ENCODE peak calls at places on chromosomes 3 and 15, in seven cellular contexts. V, R, J, Q, F, M and H are unnamed samples.

GRCh38 chr3:194327414-194328079 is 23.6 kb downstream of the CPN2 start:
- DNase-seq in R (no peak), M (no peak), V (no peak), Q (no peak), J (peak), F (no peak), H (peak)

GRCh38 chr3:133469140-133469731 is 69.4 kb downstream of the BFSP2 start:
- DNase-seq in Q (no peak), J (no peak), R (no peak), F (no peak), M (peak), V (no peak), H (no peak)

GRCh38 chr3:172082269-172082668 is 42.9 kb downstream of the FNDC3B start:
- DNase-seq in F (no peak), J (no peak), V (no peak), M (peak), R (peak), Q (no peak), H (no peak)

GRCh38 chr3:43153189-43154083 is 47.6 kb upstream of the POMGNT2 start:
- DNase-seq in M (no peak), J (no peak), V (no peak), R (no peak), F (no peak), Q (no peak), H (no peak)

GRCh38 chr3:133381346-133382109 is 18.3 kb upstream of the BFSP2 start:
- DNase-seq in M (peak), R (no peak), J (no peak), F (no peak), Q (no peak), V (no peak), H (no peak)

GRCh38 chr3:61593630-61594029 is 32.3 kb downstream of the PTPRG start:
- DNase-seq in Q (no peak), V (no peak), R (peak), J (no peak), F (no peak), M (no peak), H (no peak)

GRCh38 chr15:35696767-35697231 is 150.8 kb upstream of the DPH6 start:
- DNase-seq in V (no peak), R (no peak), M (peak), Q (no peak), F (peak), J (peak), H (no peak)

GRCh38 chr3:185915642-185916041 is 22.2 kb downstream of the TRA2B start:
- DNase-seq in F (no peak), Q (no peak), M (no peak), J (no peak), R (no peak), V (no peak), H (no peak)

GRCh38 chr3:150370982-150371381 is 37.1 kb upstream of the TSC22D2 start:
- DNase-seq in Q (no peak), V (no peak), F (no peak), J (no peak), M (no peak), R (no peak), H (no peak)

GRCh38 chr3:46607603-46608028 is 4.7 kb upstream of the FAM240A start:
- DNase-seq in J (peak), V (no peak), Q (peak), M (peak), R (no peak), F (no peak), H (peak)

GRCh38 chr3:169243122-169243521 is 420.4 kb downstream of the MECOM start:
- DNase-seq in F (no peak), M (no peak), J (no peak), V (no peak), R (no peak), Q (no peak), H (no peak)

GRCh38 chr3:104596551-104596950 is 770.2 kb upstream of the ALCAM start:
- DNase-seq in F (no peak), Q (no peak), V (peak), M (peak), R (peak), J (peak), H (peak)

GRCh38 chr15:70049115-70049514 is 48.6 kb downstream of the TLE3 start:
- DNase-seq in J (no peak), Q (no peak), V (no peak), R (no peak), M (no peak), F (no peak), H (no peak)

GRCh38 chr3:64174328-64174727 is 50.9 kb downstream of the PRICKLE2 start:
- DNase-seq in M (peak), R (no peak), Q (no peak), V (no peak), F (no peak), J (no peak), H (peak)

GRCh38 chr15:44157679-44158078 is 37.4 kb downstream of the FRMD5 start:
- DNase-seq in V (no peak), J (peak), R (no peak), M (peak), F (no peak), Q (no peak), H (no peak)

GRCh38 chr15:67003586-67003985 is 61.8 kb upstream of the SMAD3 start:
- DNase-seq in F (no peak), J (no peak), M (no peak), R (no peak), Q (peak), V (no peak), H (no peak)

GRCh38 chr3:52434080-52434479 is 10.8 kb downstream of the SEMA3G start:
- DNase-seq in R (no peak), M (no peak), V (no peak), Q (no peak), F (no peak), J (no peak), H (no peak)

GRCh38 chr3:123122525-123123315 is 55.9 kb downstream of the PDIA5 start:
- DNase-seq in V (no peak), J (no peak), M (peak), R (no peak), Q (no peak), F (no peak), H (no peak)

GRCh38 chr15:40063563-40064011 is 24.6 kb upstream of the SRP14 start:
- DNase-seq in J (no peak), Q (no peak), R (no peak), F (no peak), M (no peak), V (no peak), H (no peak)

GRCh38 chr3:149417174-149417573 is 39.7 kb upstream of the TM4SF1 start:
- DNase-seq in Q (no peak), M (no peak), R (no peak), J (no peak), F (no peak), V (peak), H (no peak)

GRCh38 chr3:15094187-15094875 is 4.6 kb downstream of the RBSN start:
- DNase-seq in V (no peak), R (no peak), M (no peak), F (no peak), J (no peak), Q (no peak), H (no peak)

GRCh38 chr15:65936317-65936716 is 67.0 kb downstream of the RAB11A start:
- DNase-seq in F (no peak), J (no peak), M (no peak), R (no peak), V (no peak), Q (no peak), H (no peak)

GRCh38 chr3:52770581-52771333 is at the start of gene NEK4:
- DNase-seq in J (peak), M (peak), V (peak), F (peak), R (peak), Q (peak), H (peak)

GRCh38 chr3:150149651-150150051 is 179.0 kb upstream of the PFN2 start:
- DNase-seq in Q (no peak), J (no peak), V (no peak), M (no peak), F (no peak), R (no peak), H (peak)

GRCh38 chr3:39848365-39848764 is 39.0 kb downstream of the MYRIP start:
- DNase-seq in R (no peak), M (no peak), J (no peak), V (no peak), Q (no peak), F (no peak), H (no peak)

GRCh38 chr15:67110958-67111864 is 45.8 kb downstream of the SMAD3 start:
- DNase-seq in M (no peak), J (no peak), V (no peak), Q (no peak), F (no peak), R (no peak), H (no peak)

GRCh38 chr3:147397155-147397888 is 9.0 kb downstream of the ZIC4 start:
- DNase-seq in F (no peak), R (no peak), M (no peak), V (no peak), Q (peak), J (no peak), H (no peak)
- TF ChIP-seq JUND in F (no peak), R (no peak), M (no peak), V (no peak), Q (peak), J (no peak), H (no peak)

GRCh38 chr3:9598783-9599387 is 45.3 kb upstream of the LHFPL4 start:
- DNase-seq in F (no peak), Q (no peak), V (no peak), M (no peak), R (no peak), J (no peak), H (no peak)

GRCh38 chr3:9595877-9596276 is 42.3 kb upstream of the LHFPL4 start:
- DNase-seq in V (no peak), R (no peak), F (no peak), Q (no peak), M (no peak), J (no peak), H (peak)

GRCh38 chr3:9602620-9603019 is 46.7 kb upstream of the MTMR14 start:
- DNase-seq in Q (no peak), F (no peak), M (no peak), J (no peak), V (no peak), R (no peak), H (no peak)

GRCh38 chr3:9606108-9606507 is 43.2 kb upstream of the MTMR14 start:
- DNase-seq in V (no peak), M (no peak), Q (no peak), F (no peak), J (no peak), R (no peak), H (no peak)

DNA sequence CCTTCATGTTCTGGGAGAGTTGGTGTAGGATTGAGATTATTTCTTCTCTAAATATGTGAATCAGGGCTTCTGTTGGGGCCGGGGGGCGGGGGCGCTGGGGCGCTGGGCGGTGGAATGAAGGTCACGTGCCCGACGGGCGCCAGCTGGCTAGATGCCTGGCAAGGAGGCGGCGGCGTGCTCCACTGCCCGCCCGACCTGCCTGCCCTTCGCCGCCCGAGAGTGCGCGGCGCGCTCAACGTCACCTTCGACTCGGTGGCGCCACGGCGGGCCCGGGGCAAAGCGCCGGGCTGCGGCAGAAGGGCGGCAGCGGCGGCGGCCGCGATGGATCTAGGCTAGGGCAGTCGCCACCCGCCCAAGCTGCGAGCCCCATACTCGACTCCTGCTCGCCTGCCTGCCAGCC is 47.0 kb upstream of the LHFPL4 start:
- DNase-seq in V (no peak), M (no peak), R (peak), F (no peak), Q (peak), J (no peak), H (peak)
- TF ChIP-seq JUND in V (no peak), M (no peak), R (no peak), F (no peak), Q (no peak), J (no peak), H (no peak)

GRCh38 chr3:89679686-89680085 is 572.3 kb downstream of the EPHA3 start:
- DNase-seq in V (no peak), R (no peak), M (no peak), F (no peak), Q (no peak), J (no peak), H (no peak)

GRCh38 chr3:89682556-89682955 is 575.1 kb downstream of the EPHA3 start:
- DNase-seq in Q (no peak), R (no peak), M (no peak), J (no peak), F (no peak), V (no peak), H (no peak)
- TF ChIP-seq JUND in Q (no peak), R (no peak), M (no peak), J (no peak), F (no peak), V (no peak), H (no peak)

DNA sequence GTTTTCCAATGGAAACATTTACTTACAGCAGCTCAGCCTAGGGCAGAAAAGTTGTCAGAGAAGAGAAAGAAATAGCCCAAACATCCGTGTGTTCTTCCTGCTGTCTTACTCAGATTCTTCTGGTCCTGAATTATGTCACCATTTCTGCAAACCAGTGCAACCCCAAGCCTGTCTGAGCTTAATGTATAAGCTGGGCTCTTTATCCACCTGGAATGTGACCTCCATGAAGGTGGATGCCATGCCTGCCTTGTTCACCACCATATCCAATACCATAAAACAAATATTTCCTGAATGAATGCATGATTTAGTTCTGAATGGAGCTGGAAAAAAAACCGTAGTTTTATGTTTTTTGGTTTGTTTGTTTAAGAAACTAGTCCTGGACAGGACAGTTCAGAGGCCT is 150.9 kb downstream of the RYR3 start:
- DNase-seq in M (no peak), Q (no peak), R (no peak), J (no peak), F (no peak), V (no peak), H (no peak)
- TF ChIP-seq JUND in M (no peak), Q (no peak), R (no peak), J (no peak), F (no peak), V (no peak), H (no peak)

GRCh38 chr3:157499342-157499963 is 3.8 kb downstream of the VEPH1 start:
- DNase-seq in V (no peak), R (no peak), J (peak), Q (peak), M (peak), F (no peak), H (peak)

GRCh38 chr3:157502916-157503620 is at the start of gene VEPH1:
- DNase-seq in R (peak), M (no peak), J (no peak), Q (no peak), F (no peak), V (no peak), H (no peak)

GRCh38 chr3:157500232-157500631 is 3.0 kb downstream of the VEPH1 start:
- DNase-seq in F (no peak), M (no peak), J (peak), Q (no peak), V (no peak), R (no peak), H (peak)

GRCh38 chr3:157498374-157498773 is 4.8 kb downstream of the VEPH1 start:
- DNase-seq in Q (no peak), V (no peak), R (no peak), F (no peak), M (no peak), J (no peak), H (no peak)

GRCh38 chr3:157501863-157502262 is 1.4 kb downstream of the VEPH1 start:
- DNase-seq in V (no peak), R (no peak), F (no peak), J (no peak), Q (no peak), M (no peak), H (peak)
- TF ChIP-seq JUND in V (no peak), R (no peak), F (no peak), J (no peak), Q (no peak), M (no peak), H (no peak)

GRCh38 chr3:126342211-126342610 is 15.0 kb downstream of the KLF15 start:
- DNase-seq in R (no peak), M (no peak), J (no peak), Q (peak), F (no peak), V (no peak), H (no peak)
- TF ChIP-seq JUND in R (no peak), M (no peak), J (no peak), Q (no peak), F (no peak), V (no peak), H (no peak)

GRCh38 chr3:56467801-56468183 is 475 bp downstream of the ERC2 start:
- DNase-seq in J (no peak), R (peak), M (no peak), V (no peak), F (no peak), Q (peak), H (no peak)

GRCh38 chr3:56468184-56469106 is at the start of gene ERC2:
- DNase-seq in F (peak), M (peak), V (no peak), J (no peak), R (peak), Q (peak), H (peak)

GRCh38 chr3:56471771-56472170 is 3.5 kb upstream of the ERC2 start:
- DNase-seq in Q (no peak), V (no peak), R (no peak), J (no peak), F (no peak), M (no peak), H (no peak)

GRCh38 chr3:56469141-56469540 is 874 bp upstream of the ERC2 start:
- DNase-seq in V (no peak), J (no peak), F (no peak), R (no peak), Q (no peak), M (no peak), H (no peak)

GRCh38 chr3:56467108-56467507 is 1.2 kb downstream of the ERC2 start:
- DNase-seq in M (peak), Q (peak), V (no peak), J (no peak), R (peak), F (peak), H (peak)
- TF ChIP-seq JUND in M (no peak), Q (no peak), V (no peak), J (no peak), R (no peak), F (no peak), H (no peak)

GRCh38 chr15:90213818-90214204 is 12.7 kb downstream of the SEMA4B start:
- DNase-seq in V (no peak), M (no peak), Q (no peak), F (no peak), R (no peak), J (no peak), H (no peak)

GRCh38 chr15:90212221-90213079 is 11.3 kb downstream of the SEMA4B start:
- DNase-seq in R (no peak), J (no peak), F (no peak), V (no peak), Q (no peak), M (no peak), H (no peak)

GRCh38 chr15:90211440-90212168 is 10.5 kb downstream of the SEMA4B start:
- DNase-seq in V (no peak), F (peak), M (no peak), J (peak), R (no peak), Q (peak), H (no peak)

GRCh38 chr15:90213123-90213817 is 12.1 kb downstream of the SEMA4B start:
- DNase-seq in F (peak), Q (no peak), M (no peak), J (no peak), R (no peak), V (no peak), H (no peak)

DNA sequence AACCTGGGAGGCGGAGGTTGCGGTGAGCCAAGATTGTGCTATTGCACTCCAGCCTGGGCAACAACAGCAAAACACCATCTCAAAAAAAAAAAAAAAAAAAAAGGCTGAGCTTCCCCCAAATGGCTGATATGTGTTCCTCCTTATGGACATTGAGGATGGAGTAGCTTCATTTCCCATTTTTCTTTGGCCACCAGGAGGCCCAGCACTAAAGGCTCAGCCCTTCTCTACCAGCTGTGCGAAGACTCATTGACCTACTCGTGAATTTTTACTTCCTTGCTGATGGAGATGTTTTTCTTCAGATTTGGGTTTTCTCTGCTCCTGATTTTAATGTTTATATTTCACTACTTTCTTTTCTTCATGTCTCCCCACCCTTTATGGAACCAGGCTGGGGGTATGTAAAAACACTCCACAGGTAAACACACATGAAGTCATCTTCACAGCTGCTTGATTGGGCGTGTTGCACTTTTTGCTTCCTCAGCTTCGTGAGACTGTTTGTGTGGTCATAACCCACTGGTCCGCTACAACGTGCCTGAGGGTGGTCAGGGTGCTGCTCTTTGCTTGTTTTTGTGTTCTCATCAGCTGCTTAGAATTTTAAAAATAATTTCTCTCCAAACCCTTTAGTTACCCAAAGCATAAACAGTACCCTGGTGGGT is 13.5 kb downstream of the SEMA4B start:
- DNase-seq in Q (no peak), J (no peak), F (no peak), V (no peak), R (no peak), M (no peak), H (no peak)
- TF ChIP-seq JUND in Q (no peak), J (no peak), F (no peak), V (no peak), R (no peak), M (no peak), H (no peak)

GRCh38 chr15:28914483-28915023 is 28.8 kb downstream of the APBA2 start:
- DNase-seq in F (no peak), J (no peak), Q (no peak), V (no peak), M (no peak), R (no peak), H (no peak)

GRCh38 chr15:28915041-28915810 is 29.5 kb downstream of the APBA2 start:
- DNase-seq in R (no peak), V (no peak), Q (no peak), M (no peak), F (no peak), J (no peak), H (no peak)

GRCh38 chr15:28917791-28918140 is 32.0 kb downstream of the APBA2 start:
- DNase-seq in M (no peak), Q (no peak), R (no peak), J (no peak), F (no peak), V (no peak), H (no peak)

GRCh38 chr15:28914046-28914445 is 28.3 kb downstream of the APBA2 start:
- DNase-seq in Q (no peak), V (no peak), J (no peak), M (no peak), R (no peak), F (no peak), H (no peak)

GRCh38 chr15:28915935-28916334 is 30.2 kb downstream of the APBA2 start:
- DNase-seq in R (no peak), V (no peak), F (no peak), M (no peak), J (no peak), Q (no peak), H (no peak)
- TF ChIP-seq JUND in R (no peak), V (no peak), F (no peak), M (no peak), J (no peak), Q (no peak), H (no peak)

GRCh38 chr3:196835081-196835480 is 32.6 kb upstream of the SENP5 start:
- DNase-seq in M (peak), R (no peak), J (no peak), F (no peak), Q (no peak), V (no peak), H (no peak)
- TF ChIP-seq JUND in M (no peak), R (no peak), J (no peak), F (no peak), Q (no peak), V (no peak), H (no peak)